ENCODE peak calls at places on chromosomes 5 and 9, in nine cellular contexts. Y, G, I, K, W, E, B, X and V are unnamed samples.

GRCh38 chr5:103902893-103903292 is 340.3 kb upstream of the NUDT12 start:
- DNase-seq in Y (no peak), G (no peak), I (no peak), K (no peak), W (no peak), E (no peak), B (no peak), X (no peak), V (no peak)

GRCh38 chr5:10151656-10152055 is 98.0 kb downstream of the ATPSCKMT start:
- DNase-seq in Y (no peak), G (no peak), I (no peak), K (no peak), W (no peak), E (no peak), B (no peak), X (no peak), V (no peak)

GRCh38 chr9:113350937-113351336 is 1.6 kb downstream of the BSPRY start:
- DNase-seq in Y (no peak), G (no peak), I (no peak), K (no peak), W (no peak), E (no peak), B (peak; percentile 30), X (no peak), V (peak; percentile 61)

GRCh38 chr5:172173771-172174170 is 14.3 kb downstream of the STK10 start:
- DNase-seq in Y (no peak), G (no peak), I (peak; percentile 57), K (no peak), W (no peak), E (no peak), B (no peak), X (no peak), V (peak; percentile 86)

GRCh38 chr5:881551-881935 is 11.1 kb downstream of the BRD9 start:
- DNase-seq in Y (no peak), G (peak; percentile 53), I (no peak), K (no peak), W (no peak), E (no peak), B (no peak), X (no peak), V (no peak)

GRCh38 chr9:113682297-113682771 is 193.8 kb upstream of the ZNF618 start:
- DNase-seq in Y (peak; percentile 15), G (peak; percentile 81), I (peak; percentile 35), K (peak; percentile 81), W (peak; percentile 85), E (peak; percentile 37), B (peak; percentile 44), X (peak; percentile 26), V (peak; percentile 66)

GRCh38 chr9:106896695-106897094 is 33.7 kb downstream of the ZNF462 start:
- DNase-seq in Y (no peak), G (no peak), I (no peak), K (no peak), W (no peak), E (no peak), B (no peak), X (no peak), V (no peak)

GRCh38 chr9:97863314-97863713 is 10.3 kb downstream of the FOXE1 start:
- DNase-seq in Y (no peak), G (no peak), I (no peak), K (no peak), W (no peak), E (no peak), B (no peak), X (no peak), V (no peak)

GRCh38 chr5:80387063-80387768 is 20.6 kb upstream of the ZFYVE16 start:
- DNase-seq in Y (no peak), G (no peak), I (no peak), K (no peak), W (no peak), E (no peak), B (no peak), X (no peak), V (no peak)

GRCh38 chr5:168125445-168126199 is 165.8 kb upstream of the WWC1 start:
- DNase-seq in Y (no peak), G (no peak), I (no peak), K (no peak), W (no peak), E (no peak), B (no peak), X (no peak), V (no peak)

GRCh38 chr9:78149738-78150291 is 86.1 kb upstream of the CEP78 start:
- DNase-seq in Y (no peak), G (no peak), I (no peak), K (no peak), W (no peak), E (no peak), B (no peak), X (no peak), V (no peak)

GRCh38 chr5:6365142-6365976 is 13.0 kb downstream of the MED10 start:
- DNase-seq in Y (no peak), G (no peak), I (no peak), K (peak; percentile 46), W (no peak), E (no peak), B (no peak), X (no peak), V (no peak)

GRCh38 chr9:23492126-23493002 is 333.7 kb downstream of the ELAVL2 start:
- DNase-seq in Y (no peak), G (no peak), I (no peak), K (no peak), W (peak; percentile 27), E (peak; percentile 11), B (no peak), X (peak; percentile 8), V (no peak)

GRCh38 chr5:121199238-121199999 is 652.3 kb upstream of the FTMT start:
- DNase-seq in Y (no peak), G (peak; percentile 40), I (no peak), K (no peak), W (no peak), E (no peak), B (no peak), X (no peak), V (no peak)

GRCh38 chr9:18228101-18228500 is 245.9 kb upstream of the ADAMTSL1 start:
- DNase-seq in Y (no peak), G (no peak), I (no peak), K (no peak), W (no peak), E (no peak), B (no peak), X (no peak), V (no peak)

GRCh38 chr5:114909424-114909823 is 260.3 kb downstream of the TRIM36 start:
- DNase-seq in Y (no peak), G (no peak), I (no peak), K (no peak), W (no peak), E (no peak), B (no peak), X (no peak), V (no peak)

GRCh38 chr9:4463824-4464223 is 26.4 kb upstream of the SLC1A1 start:
- DNase-seq in Y (no peak), G (no peak), I (no peak), K (no peak), W (no peak), E (no peak), B (no peak), X (no peak), V (no peak)

GRCh38 chr9:127943746-127944145 is 6.1 kb upstream of the DPM2 start:
- DNase-seq in Y (no peak), G (peak; percentile 94), I (peak; percentile 82), K (peak; percentile 90), W (peak; percentile 89), E (peak; percentile 79), B (peak; percentile 78), X (no peak), V (peak; percentile 86)

GRCh38 chr5:150053695-150054392 is 32.5 kb downstream of the CSF1R start:
- DNase-seq in Y (no peak), G (no peak), I (no peak), K (no peak), W (no peak), E (no peak), B (no peak), X (no peak), V (no peak)

GRCh38 chr9:88870627-88871026 is 120.6 kb upstream of the S1PR3 start:
- DNase-seq in Y (no peak), G (no peak), I (no peak), K (no peak), W (no peak), E (no peak), B (no peak), X (no peak), V (no peak)

GRCh38 chr5:980941-981340 is 27.7 kb upstream of the NKD2 start:
- DNase-seq in Y (no peak), G (peak; percentile 85), I (no peak), K (no peak), W (no peak), E (no peak), B (no peak), X (no peak), V (no peak)